ENCODE peak calls at places on chromosomes 5 and 9, in eight cellular contexts. One of them, this sample, is unnamed.

GRCh38 chr5:58259685-58260152 is 200.2 kb downstream of the PLK2 start:
- DNase-seq in right cardiac atrium: no peak
- DNase-seq in psoas muscle: no peak
- DNase-seq in H7: peak
- DNase-seq in fibroblast of villous mesenchyme: peak
- DNase-seq in GM12865: no peak
- DNase-seq in fibroblast of mammary gland: peak
- DNase-seq in tibial artery: no peak
- DNase-seq in this sample: peak

GRCh38 chr9:88697764-88698436 is 162.9 kb downstream of the NXNL2 start:
- DNase-seq in right cardiac atrium: no peak
- DNase-seq in psoas muscle: no peak
- DNase-seq in H7: no peak
- DNase-seq in fibroblast of villous mesenchyme: peak
- DNase-seq in GM12865: no peak
- DNase-seq in fibroblast of mammary gland: no peak
- DNase-seq in tibial artery: no peak
- DNase-seq in this sample: no peak

GRCh38 chr9:109423877-109424276 is 74.2 kb downstream of the PTPN3 start:
- DNase-seq in right cardiac atrium: no peak
- DNase-seq in psoas muscle: no peak
- DNase-seq in H7: no peak
- DNase-seq in fibroblast of villous mesenchyme: no peak
- DNase-seq in GM12865: no peak
- DNase-seq in fibroblast of mammary gland: no peak
- DNase-seq in tibial artery: no peak
- DNase-seq in this sample: no peak

GRCh38 chr9:126126012-126126411 is 200.6 kb upstream of the MVB12B start:
- DNase-seq in right cardiac atrium: no peak
- DNase-seq in psoas muscle: no peak
- DNase-seq in H7: peak
- DNase-seq in fibroblast of villous mesenchyme: no peak
- DNase-seq in GM12865: no peak
- DNase-seq in fibroblast of mammary gland: no peak
- DNase-seq in tibial artery: no peak
- DNase-seq in this sample: no peak

GRCh38 chr9:86434039-86434726 is 80.0 kb upstream of the TUT7 start:
- DNase-seq in right cardiac atrium: peak
- DNase-seq in psoas muscle: peak
- DNase-seq in H7: peak
- DNase-seq in fibroblast of villous mesenchyme: peak
- DNase-seq in GM12865: peak
- DNase-seq in fibroblast of mammary gland: peak
- DNase-seq in tibial artery: peak
- DNase-seq in this sample: peak

GRCh38 chr5:53501054-53501453 is 20.6 kb downstream of the FST start:
- DNase-seq in right cardiac atrium: no peak
- DNase-seq in psoas muscle: no peak
- DNase-seq in H7: no peak
- DNase-seq in fibroblast of villous mesenchyme: peak
- DNase-seq in GM12865: no peak
- DNase-seq in fibroblast of mammary gland: no peak
- DNase-seq in tibial artery: no peak
- DNase-seq in this sample: no peak

GRCh38 chr5:73114029-73114688 is 6.2 kb upstream of the TMEM171 start:
- DNase-seq in right cardiac atrium: no peak
- DNase-seq in psoas muscle: no peak
- DNase-seq in H7: no peak
- DNase-seq in fibroblast of villous mesenchyme: no peak
- DNase-seq in GM12865: no peak
- DNase-seq in fibroblast of mammary gland: no peak
- DNase-seq in tibial artery: no peak
- DNase-seq in this sample: no peak

GRCh38 chr9:101737705-101738565 is 512 bp downstream of the GRIN3A start:
- DNase-seq in right cardiac atrium: no peak
- DNase-seq in psoas muscle: peak
- DNase-seq in H7: peak
- DNase-seq in fibroblast of villous mesenchyme: no peak
- DNase-seq in GM12865: no peak
- DNase-seq in fibroblast of mammary gland: no peak
- DNase-seq in tibial artery: no peak
- DNase-seq in this sample: no peak

GRCh38 chr5:1351156-1351555 is 6.3 kb upstream of the CLPTM1L start:
- DNase-seq in right cardiac atrium: no peak
- DNase-seq in psoas muscle: no peak
- DNase-seq in H7: no peak
- DNase-seq in fibroblast of villous mesenchyme: no peak
- DNase-seq in GM12865: no peak
- DNase-seq in fibroblast of mammary gland: no peak
- DNase-seq in tibial artery: no peak
- DNase-seq in this sample: no peak

GRCh38 chr5:2863675-2864433 is 112.4 kb upstream of the IRX2 start:
- DNase-seq in right cardiac atrium: no peak
- DNase-seq in psoas muscle: no peak
- DNase-seq in H7: no peak
- DNase-seq in fibroblast of villous mesenchyme: no peak
- DNase-seq in GM12865: no peak
- DNase-seq in fibroblast of mammary gland: no peak
- DNase-seq in tibial artery: no peak
- DNase-seq in this sample: no peak

GRCh38 chr5:34648039-34648438 is 8.1 kb upstream of the RAI14 start:
- DNase-seq in right cardiac atrium: no peak
- DNase-seq in psoas muscle: no peak
- DNase-seq in H7: no peak
- DNase-seq in fibroblast of villous mesenchyme: no peak
- DNase-seq in GM12865: no peak
- DNase-seq in fibroblast of mammary gland: no peak
- DNase-seq in tibial artery: no peak
- DNase-seq in this sample: no peak

GRCh38 chr9:137493163-137494103 is 34.3 kb upstream of the NSMF start:
- DNase-seq in right cardiac atrium: no peak
- DNase-seq in psoas muscle: no peak
- DNase-seq in H7: peak
- DNase-seq in fibroblast of villous mesenchyme: no peak
- DNase-seq in GM12865: no peak
- DNase-seq in fibroblast of mammary gland: peak
- DNase-seq in tibial artery: no peak
- DNase-seq in this sample: no peak

GRCh38 chr5:69042915-69043795 is 50.7 kb upstream of the SLC30A5 start:
- DNase-seq in right cardiac atrium: peak
- DNase-seq in psoas muscle: no peak
- DNase-seq in H7: peak
- DNase-seq in fibroblast of villous mesenchyme: peak
- DNase-seq in GM12865: peak
- DNase-seq in fibroblast of mammary gland: peak
- DNase-seq in tibial artery: peak
- DNase-seq in this sample: peak

DNA sequence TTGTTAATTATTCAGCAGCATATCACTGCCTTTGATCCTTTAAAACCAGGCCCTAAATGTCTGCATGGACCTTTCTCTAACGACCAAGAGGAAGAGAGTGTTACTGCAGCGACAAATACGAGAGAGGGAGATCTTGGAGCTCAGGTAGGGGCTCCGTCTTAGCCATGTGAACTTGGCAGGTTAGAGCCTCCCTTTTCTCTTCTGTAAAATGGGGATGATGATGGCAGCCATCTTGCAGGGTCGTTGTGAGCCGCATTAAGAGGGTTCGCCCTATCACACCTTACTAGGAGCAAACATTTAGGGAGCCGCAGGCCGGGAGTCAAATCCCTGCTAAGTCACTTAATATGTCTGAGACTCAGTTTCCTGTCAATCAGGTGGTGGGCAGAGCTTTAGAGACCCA is 1.6 kb downstream of the ENG start:
- DNase-seq in right cardiac atrium: no peak
- DNase-seq in psoas muscle: no peak
- DNase-seq in H7: no peak
- DNase-seq in fibroblast of villous mesenchyme: no peak
- DNase-seq in GM12865: no peak
- DNase-seq in fibroblast of mammary gland: no peak
- DNase-seq in tibial artery: no peak
- DNase-seq in this sample: no peak
- H3K4me3 ChIP-seq in right cardiac atrium: peak
- H3K4me3 ChIP-seq in psoas muscle: peak
- H3K4me3 ChIP-seq in H7: no peak
- H3K4me3 ChIP-seq in fibroblast of villous mesenchyme: peak
- H3K4me3 ChIP-seq in GM12865: no peak
- H3K4me3 ChIP-seq in fibroblast of mammary gland: peak
- H3K4me3 ChIP-seq in tibial artery: peak
- H3K4me3 ChIP-seq in this sample: no peak

GRCh38 chr9:90802534-90802933 is 915 bp downstream of the SYK start:
- DNase-seq in right cardiac atrium: no peak
- DNase-seq in psoas muscle: no peak
- DNase-seq in H7: no peak
- DNase-seq in fibroblast of villous mesenchyme: no peak
- DNase-seq in GM12865: no peak
- DNase-seq in fibroblast of mammary gland: no peak
- DNase-seq in tibial artery: no peak
- DNase-seq in this sample: no peak

GRCh38 chr9:90799271-90799860 is 2.3 kb upstream of the SYK start:
- DNase-seq in right cardiac atrium: no peak
- DNase-seq in psoas muscle: no peak
- DNase-seq in H7: no peak
- DNase-seq in fibroblast of villous mesenchyme: no peak
- DNase-seq in GM12865: no peak
- DNase-seq in fibroblast of mammary gland: no peak
- DNase-seq in tibial artery: no peak
- DNase-seq in this sample: no peak

GRCh38 chr9:90803860-90804593 is 2.4 kb downstream of the SYK start:
- DNase-seq in right cardiac atrium: no peak
- DNase-seq in psoas muscle: no peak
- DNase-seq in H7: no peak
- DNase-seq in fibroblast of villous mesenchyme: no peak
- DNase-seq in GM12865: no peak
- DNase-seq in fibroblast of mammary gland: no peak
- DNase-seq in tibial artery: no peak
- DNase-seq in this sample: no peak

GRCh38 chr9:90801175-90801506 is 478 bp upstream of the SYK start:
- DNase-seq in right cardiac atrium: no peak
- DNase-seq in psoas muscle: no peak
- DNase-seq in H7: no peak
- DNase-seq in fibroblast of villous mesenchyme: no peak
- DNase-seq in GM12865: no peak
- DNase-seq in fibroblast of mammary gland: no peak
- DNase-seq in tibial artery: no peak
- DNase-seq in this sample: no peak

GRCh38 chr9:90801507-90802289 is at the start of gene SYK:
- DNase-seq in right cardiac atrium: peak
- DNase-seq in psoas muscle: peak
- DNase-seq in H7: peak
- DNase-seq in fibroblast of villous mesenchyme: no peak
- DNase-seq in GM12865: peak
- DNase-seq in fibroblast of mammary gland: no peak
- DNase-seq in tibial artery: peak
- DNase-seq in this sample: peak
- H3K4me3 ChIP-seq in right cardiac atrium: peak
- H3K4me3 ChIP-seq in psoas muscle: peak
- H3K4me3 ChIP-seq in H7: peak
- H3K4me3 ChIP-seq in fibroblast of villous mesenchyme: no peak
- H3K4me3 ChIP-seq in GM12865: peak
- H3K4me3 ChIP-seq in fibroblast of mammary gland: no peak
- H3K4me3 ChIP-seq in tibial artery: peak
- H3K4me3 ChIP-seq in this sample: peak

GRCh38 chr5:150155258-150156032 is at the start of gene PDGFRB:
- DNase-seq in right cardiac atrium: peak
- DNase-seq in psoas muscle: peak
- DNase-seq in H7: peak
- DNase-seq in fibroblast of villous mesenchyme: peak
- DNase-seq in GM12865: peak
- DNase-seq in fibroblast of mammary gland: peak
- DNase-seq in tibial artery: peak
- DNase-seq in this sample: no peak

GRCh38 chr5:150154618-150155134 is 969 bp downstream of the PDGFRB start:
- DNase-seq in right cardiac atrium: no peak
- DNase-seq in psoas muscle: no peak
- DNase-seq in H7: peak
- DNase-seq in fibroblast of villous mesenchyme: no peak
- DNase-seq in GM12865: no peak
- DNase-seq in fibroblast of mammary gland: no peak
- DNase-seq in tibial artery: no peak
- DNase-seq in this sample: no peak

GRCh38 chr5:150156540-150156939 is 895 bp upstream of the PDGFRB start:
- DNase-seq in right cardiac atrium: no peak
- DNase-seq in psoas muscle: no peak
- DNase-seq in H7: no peak
- DNase-seq in fibroblast of villous mesenchyme: no peak
- DNase-seq in GM12865: no peak
- DNase-seq in fibroblast of mammary gland: no peak
- DNase-seq in tibial artery: no peak
- DNase-seq in this sample: no peak

GRCh38 chr5:150153957-150154617 is 1.6 kb downstream of the PDGFRB start:
- DNase-seq in right cardiac atrium: no peak
- DNase-seq in psoas muscle: no peak
- DNase-seq in H7: no peak
- DNase-seq in fibroblast of villous mesenchyme: peak
- DNase-seq in GM12865: peak
- DNase-seq in fibroblast of mammary gland: peak
- DNase-seq in tibial artery: peak
- DNase-seq in this sample: no peak

GRCh38 chr5:150156033-150156381 is 362 bp upstream of the PDGFRB start:
- DNase-seq in right cardiac atrium: no peak
- DNase-seq in psoas muscle: no peak
- DNase-seq in H7: no peak
- DNase-seq in fibroblast of villous mesenchyme: no peak
- DNase-seq in GM12865: no peak
- DNase-seq in fibroblast of mammary gland: no peak
- DNase-seq in tibial artery: no peak
- DNase-seq in this sample: no peak
- H3K4me3 ChIP-seq in right cardiac atrium: peak
- H3K4me3 ChIP-seq in psoas muscle: peak
- H3K4me3 ChIP-seq in H7: peak
- H3K4me3 ChIP-seq in fibroblast of villous mesenchyme: peak
- H3K4me3 ChIP-seq in GM12865: peak
- H3K4me3 ChIP-seq in fibroblast of mammary gland: peak
- H3K4me3 ChIP-seq in tibial artery: peak
- H3K4me3 ChIP-seq in this sample: no peak

GRCh38 chr9:120694559-120694958 is 19.7 kb downstream of the MEGF9 start:
- DNase-seq in right cardiac atrium: no peak
- DNase-seq in psoas muscle: no peak
- DNase-seq in H7: no peak
- DNase-seq in fibroblast of villous mesenchyme: no peak
- DNase-seq in GM12865: no peak
- DNase-seq in fibroblast of mammary gland: no peak
- DNase-seq in tibial artery: no peak
- DNase-seq in this sample: no peak

GRCh38 chr9:120692901-120693573 is 21.2 kb downstream of the MEGF9 start:
- DNase-seq in right cardiac atrium: no peak
- DNase-seq in psoas muscle: no peak
- DNase-seq in H7: peak
- DNase-seq in fibroblast of villous mesenchyme: peak
- DNase-seq in GM12865: peak
- DNase-seq in fibroblast of mammary gland: peak
- DNase-seq in tibial artery: no peak
- DNase-seq in this sample: no peak

GRCh38 chr9:120689860-120690259 is 24.4 kb downstream of the MEGF9 start:
- DNase-seq in right cardiac atrium: no peak
- DNase-seq in psoas muscle: no peak
- DNase-seq in H7: no peak
- DNase-seq in fibroblast of villous mesenchyme: no peak
- DNase-seq in GM12865: no peak
- DNase-seq in fibroblast of mammary gland: peak
- DNase-seq in tibial artery: no peak
- DNase-seq in this sample: no peak

GRCh38 chr9:120693609-120694008 is 20.7 kb downstream of the MEGF9 start:
- DNase-seq in right cardiac atrium: no peak
- DNase-seq in psoas muscle: no peak
- DNase-seq in H7: no peak
- DNase-seq in fibroblast of villous mesenchyme: no peak
- DNase-seq in GM12865: no peak
- DNase-seq in fibroblast of mammary gland: peak
- DNase-seq in tibial artery: no peak
- DNase-seq in this sample: peak

GRCh38 chr9:120688758-120689157 is 25.5 kb downstream of the MEGF9 start:
- DNase-seq in right cardiac atrium: no peak
- DNase-seq in psoas muscle: no peak
- DNase-seq in H7: no peak
- DNase-seq in fibroblast of villous mesenchyme: no peak
- DNase-seq in GM12865: no peak
- DNase-seq in fibroblast of mammary gland: no peak
- DNase-seq in tibial artery: no peak
- DNase-seq in this sample: no peak
- H3K4me3 ChIP-seq in right cardiac atrium: no peak
- H3K4me3 ChIP-seq in psoas muscle: no peak
- H3K4me3 ChIP-seq in H7: no peak
- H3K4me3 ChIP-seq in fibroblast of villous mesenchyme: no peak
- H3K4me3 ChIP-seq in GM12865: no peak
- H3K4me3 ChIP-seq in fibroblast of mammary gland: no peak
- H3K4me3 ChIP-seq in tibial artery: no peak
- H3K4me3 ChIP-seq in this sample: no peak

This sample was measured in PC-3.